ENCODE peak calls at places on chromosomes 16 and 17, in ten cellular contexts. One of them, this sample, is unnamed.

GRCh38 chr17:28928061-28928460 is 23.3 kb downstream of the PHF12 start:
- DNase-seq in naive B cell: no peak
- DNase-seq in NCI-H1436: no peak
- DNase-seq in frontal cortex: no peak
- DNase-seq in left ventricle myocardium superior: no peak
- DNase-seq in GM10248: no peak
- DNase-seq in COR-L47: no peak
- DNase-seq in SK-N-MC: no peak
- DNase-seq in effector CD8-positive, alpha-beta T cell: no peak
- DNase-seq in NCI-H1092 treated with DMSO at 0.1 percent for 48 hours: no peak
- DNase-seq in this sample: no peak

GRCh38 chr16:56862776-56863175 is 2.2 kb upstream of the SLC12A3 start:
- DNase-seq in COR-L47: no peak
- DNase-seq in frontal cortex: no peak
- DNase-seq in GM10248: no peak
- DNase-seq in NCI-H1092 treated with DMSO at 0.1 percent for 48 hours: no peak
- DNase-seq in NCI-H1436: no peak
- DNase-seq in SK-N-MC: no peak
- DNase-seq in effector CD8-positive, alpha-beta T cell: no peak
- DNase-seq in naive B cell: no peak
- DNase-seq in left ventricle myocardium superior: no peak
- DNase-seq in this sample: no peak

GRCh38 chr17:57481901-57482300 is 225.6 kb downstream of the MSI2 start:
- DNase-seq in SK-N-MC: no peak
- DNase-seq in COR-L47: no peak
- DNase-seq in NCI-H1436: no peak
- DNase-seq in naive B cell: no peak
- DNase-seq in GM10248: no peak
- DNase-seq in left ventricle myocardium superior: no peak
- DNase-seq in frontal cortex: no peak
- DNase-seq in NCI-H1092 treated with DMSO at 0.1 percent for 48 hours: no peak
- DNase-seq in effector CD8-positive, alpha-beta T cell: no peak
- DNase-seq in this sample: no peak

GRCh38 chr17:7435676-7436555 is 681 bp downstream of the TMEM102 start:
- DNase-seq in NCI-H1092 treated with DMSO at 0.1 percent for 48 hours: no peak
- DNase-seq in frontal cortex: no peak
- DNase-seq in left ventricle myocardium superior: peak; percentile 62
- DNase-seq in NCI-H1436: peak; percentile 15
- DNase-seq in GM10248: peak; percentile 54
- DNase-seq in SK-N-MC: no peak
- DNase-seq in naive B cell: no peak
- DNase-seq in effector CD8-positive, alpha-beta T cell: peak; percentile 43
- DNase-seq in COR-L47: no peak
- DNase-seq in this sample: no peak

GRCh38 chr17:17398188-17398927 is 78.4 kb upstream of the MED9 start:
- DNase-seq in naive B cell: no peak
- DNase-seq in COR-L47: no peak
- DNase-seq in GM10248: no peak
- DNase-seq in NCI-H1092 treated with DMSO at 0.1 percent for 48 hours: peak; percentile 77
- DNase-seq in SK-N-MC: no peak
- DNase-seq in frontal cortex: no peak
- DNase-seq in effector CD8-positive, alpha-beta T cell: no peak
- DNase-seq in left ventricle myocardium superior: peak; percentile 71
- DNase-seq in NCI-H1436: peak; percentile 74
- DNase-seq in this sample: no peak

GRCh38 chr16:72228014-72228413 is 56.1 kb upstream of the PMFBP1 start:
- DNase-seq in SK-N-MC: no peak
- DNase-seq in COR-L47: no peak
- DNase-seq in GM10248: no peak
- DNase-seq in NCI-H1092 treated with DMSO at 0.1 percent for 48 hours: no peak
- DNase-seq in naive B cell: no peak
- DNase-seq in left ventricle myocardium superior: no peak
- DNase-seq in effector CD8-positive, alpha-beta T cell: no peak
- DNase-seq in NCI-H1436: no peak
- DNase-seq in frontal cortex: no peak
- DNase-seq in this sample: no peak

GRCh38 chr17:79631640-79632431 is 21.0 kb upstream of the RBFOX3 start:
- DNase-seq in GM10248: no peak
- DNase-seq in NCI-H1092 treated with DMSO at 0.1 percent for 48 hours: no peak
- DNase-seq in frontal cortex: no peak
- DNase-seq in SK-N-MC: no peak
- DNase-seq in naive B cell: no peak
- DNase-seq in COR-L47: no peak
- DNase-seq in effector CD8-positive, alpha-beta T cell: no peak
- DNase-seq in left ventricle myocardium superior: no peak
- DNase-seq in NCI-H1436: no peak
- DNase-seq in this sample: no peak

GRCh38 chr16:35140293-35140986 is 1681.0 kb downstream of the TP53TG3F start:
- DNase-seq in COR-L47: no peak
- DNase-seq in GM10248: no peak
- DNase-seq in left ventricle myocardium superior: no peak
- DNase-seq in NCI-H1436: no peak
- DNase-seq in naive B cell: no peak
- DNase-seq in effector CD8-positive, alpha-beta T cell: no peak
- DNase-seq in SK-N-MC: no peak
- DNase-seq in frontal cortex: no peak
- DNase-seq in NCI-H1092 treated with DMSO at 0.1 percent for 48 hours: no peak
- DNase-seq in this sample: no peak

GRCh38 chr16:79673635-79674034 is 73.1 kb upstream of the MAF start:
- DNase-seq in naive B cell: no peak
- DNase-seq in NCI-H1092 treated with DMSO at 0.1 percent for 48 hours: no peak
- DNase-seq in SK-N-MC: no peak
- DNase-seq in GM10248: no peak
- DNase-seq in left ventricle myocardium superior: no peak
- DNase-seq in effector CD8-positive, alpha-beta T cell: no peak
- DNase-seq in NCI-H1436: no peak
- DNase-seq in frontal cortex: no peak
- DNase-seq in COR-L47: no peak
- DNase-seq in this sample: no peak

GRCh38 chr16:8644513-8645140 is 23.1 kb downstream of the METTL22 start:
- DNase-seq in naive B cell: no peak
- DNase-seq in NCI-H1092 treated with DMSO at 0.1 percent for 48 hours: no peak
- DNase-seq in left ventricle myocardium superior: peak; percentile 58
- DNase-seq in effector CD8-positive, alpha-beta T cell: no peak
- DNase-seq in frontal cortex: no peak
- DNase-seq in GM10248: no peak
- DNase-seq in SK-N-MC: no peak
- DNase-seq in COR-L47: no peak
- DNase-seq in NCI-H1436: no peak
- DNase-seq in this sample: no peak

GRCh38 chr16:83344014-83344413 is 463.8 kb upstream of the HSBP1 start:
- DNase-seq in NCI-H1092 treated with DMSO at 0.1 percent for 48 hours: no peak
- DNase-seq in naive B cell: no peak
- DNase-seq in GM10248: no peak
- DNase-seq in COR-L47: no peak
- DNase-seq in NCI-H1436: no peak
- DNase-seq in SK-N-MC: no peak
- DNase-seq in effector CD8-positive, alpha-beta T cell: no peak
- DNase-seq in left ventricle myocardium superior: no peak
- DNase-seq in frontal cortex: no peak
- DNase-seq in this sample: no peak

GRCh38 chr17:67639555-67639954 is 78.2 kb upstream of the NOL11 start:
- DNase-seq in NCI-H1092 treated with DMSO at 0.1 percent for 48 hours: peak; percentile 68
- DNase-seq in naive B cell: no peak
- DNase-seq in effector CD8-positive, alpha-beta T cell: no peak
- DNase-seq in left ventricle myocardium superior: no peak
- DNase-seq in frontal cortex: no peak
- DNase-seq in COR-L47: no peak
- DNase-seq in GM10248: no peak
- DNase-seq in NCI-H1436: no peak
- DNase-seq in SK-N-MC: no peak
- DNase-seq in this sample: no peak